ENCODE peak calls at places on chromosomes 3 and 15, in four cellular contexts. U is WTC11, Q is HepG2, K is K562. W is an unnamed sample.
A peak's percentile ranks its signal among the peaks of the same experiment; 100 is the strongest.

GRCh38 chr3:46479021-46479420 is 14.3 kb upstream of the LTF start:
- DNase-seq in U (no peak), Q (no peak), K (no peak), W (no peak)

GRCh38 chr3:30631237-30631961 is 25.0 kb downstream of the TGFBR2 start:
- DNase-seq in U (no peak), Q (peak; percentile 66), K (no peak), W (peak; percentile 41)

GRCh38 chr3:131028844-131029243 is 2.2 kb downstream of the NEK11 start:
- DNase-seq in U (no peak), Q (no peak), K (no peak), W (no peak)

GRCh38 chr3:188489639-188490405 is 335.9 kb downstream of the LPP start:
- DNase-seq in U (no peak), Q (no peak), K (no peak), W (no peak)

GRCh38 chr3:115800489-115801080 is 177.3 kb downstream of the GAP43 start:
- DNase-seq in U (no peak), Q (no peak), K (no peak), W (peak; percentile 65)

GRCh38 chr3:197511130-197511529 is 44.6 kb downstream of the BDH1 start:
- DNase-seq in U (no peak), Q (no peak), K (no peak), W (no peak)

GRCh38 chr3:45554001-45554691 is 40.4 kb upstream of the LIMD1 start:
- DNase-seq in U (no peak), Q (no peak), K (peak; percentile 43), W (no peak)

GRCh38 chr15:46576611-46577010 is 941.8 kb downstream of the SQOR start:
- DNase-seq in U (no peak), Q (no peak), K (no peak), W (no peak)

GRCh38 chr3:36969085-36969484 is 23.8 kb downstream of the EPM2AIP1 start:
- DNase-seq in U (no peak), Q (no peak), K (no peak), W (no peak)

GRCh38 chr15:71447328-71448250 is 332.3 kb downstream of the THSD4 start:
- DNase-seq in U (no peak), Q (no peak), K (no peak), W (peak; percentile 81)

GRCh38 chr3:135440233-135440632 is 525.3 kb upstream of the PPP2R3A start:
- DNase-seq in U (no peak), Q (no peak), K (no peak), W (no peak)

GRCh38 chr3:188217681-188218080 is 63.7 kb downstream of the LPP start:
- DNase-seq in U (no peak), Q (no peak), K (no peak), W (no peak)

GRCh38 chr15:78073026-78073425 is 4.5 kb downstream of the TBC1D2B start:
- DNase-seq in U (no peak), Q (no peak), K (no peak), W (no peak)

GRCh38 chr3:10340046-10340445 is 19.1 kb upstream of the SEC13 start:
- DNase-seq in U (no peak), Q (no peak), K (peak; percentile 14), W (no peak)

GRCh38 chr15:79494963-79495362 is 62.8 kb downstream of the MINAR1 start:
- DNase-seq in U (no peak), Q (no peak), K (no peak), W (no peak)

GRCh38 chr15:50182233-50183013 is 427 bp downstream of the SLC27A2 start:
- DNase-seq in U (peak; percentile 36), Q (no peak), K (no peak), W (peak; percentile 61)

GRCh38 chr3:177385831-177386301 is 188.6 kb upstream of the TBL1XR1 start:
- DNase-seq in U (no peak), Q (no peak), K (no peak), W (no peak)

GRCh38 chr3:141368925-141369794 is 856 bp downstream of the ZBTB38 start:
- DNase-seq in U (no peak), Q (no peak), K (peak; percentile 46), W (peak; percentile 23)

GRCh38 chr15:78056714-78057269 is 20.7 kb downstream of the TBC1D2B start:
- DNase-seq in U (peak; percentile 10), Q (no peak), K (no peak), W (no peak)

GRCh38 chr3:126103121-126104027 is 19.4 kb upstream of the SLC41A3 start:
- DNase-seq in U (peak; percentile 54), Q (no peak), K (no peak), W (no peak)

GRCh38 chr15:38144921-38145320 is 107.7 kb upstream of the SPRED1 start:
- DNase-seq in U (no peak), Q (no peak), K (no peak), W (no peak)

GRCh38 chr15:37015025-37015424 is 85.3 kb downstream of the MEIS2 start:
- DNase-seq in U (no peak), Q (no peak), K (no peak), W (no peak)

GRCh38 chr15:34795267-34796081 is at the start of gene ACTC1:
- DNase-seq in U (peak; percentile 73), Q (no peak), K (peak; percentile 78), W (peak; percentile 66)

GRCh38 chr15:90871716-90872480 is 3.5 kb downstream of the FURIN start:
- DNase-seq in U (peak; percentile 56), Q (no peak), K (peak; percentile 48), W (no peak)

GRCh38 chr3:27699067-27699466 is 23.1 kb downstream of the EOMES start:
- DNase-seq in U (no peak), Q (no peak), K (no peak), W (no peak)

GRCh38 chr15:96327155-96327741 is 3.3 kb upstream of the NR2F2 start:
- DNase-seq in U (no peak), Q (peak; percentile 81), K (peak; percentile 76), W (peak; percentile 90)

GRCh38 chr3:111210003-111210699 is 138.5 kb downstream of the NECTIN3 start:
- DNase-seq in U (no peak), Q (no peak), K (no peak), W (no peak)

DNA sequence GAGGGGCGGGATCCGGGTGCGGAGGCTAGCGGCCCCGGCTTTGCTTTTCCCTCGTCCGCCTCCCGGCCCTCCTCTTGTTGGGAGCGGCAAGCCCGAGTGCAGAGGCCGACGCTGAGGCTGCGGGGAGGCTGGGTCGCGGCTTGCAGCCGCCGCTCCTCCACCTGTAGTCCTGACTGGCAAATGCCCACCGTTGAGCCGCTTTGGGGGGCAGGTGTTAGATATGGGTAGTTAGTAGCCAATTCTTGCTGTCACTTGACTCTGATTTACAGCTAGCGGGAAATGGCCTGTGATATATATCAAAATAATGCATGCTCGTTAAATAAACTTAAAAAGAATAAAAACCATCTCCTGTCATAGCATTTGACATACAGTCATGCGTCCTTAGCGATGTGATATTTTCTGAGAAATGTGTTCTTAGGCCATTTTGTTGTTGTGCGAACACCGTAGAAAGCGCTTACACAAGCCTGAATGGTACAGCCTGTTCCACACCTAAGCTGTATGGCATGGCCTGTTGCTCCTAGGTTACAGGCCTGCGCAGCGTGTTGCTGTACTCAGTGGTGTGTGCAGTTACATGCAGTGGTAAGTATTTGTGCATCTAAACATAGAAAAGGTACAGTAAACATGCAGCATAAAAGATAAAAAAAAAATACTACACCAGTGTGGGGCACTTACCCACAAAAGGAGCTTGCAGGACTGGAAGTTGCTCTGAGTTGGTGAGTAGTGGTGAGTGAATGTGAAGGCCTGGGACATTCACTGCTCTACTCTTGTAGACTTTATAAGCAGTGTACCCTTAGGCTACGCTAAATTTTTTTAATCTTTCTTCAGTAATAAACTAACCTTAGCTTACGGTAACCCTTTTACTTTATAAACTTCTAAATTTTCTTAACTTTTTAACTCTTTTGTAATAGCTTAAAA is 873 bp downstream of the CAPN7 start:
- DNase-seq in U (no peak), Q (peak; percentile 53), K (peak; percentile 59), W (peak; percentile 19)
- TF ChIP-seq NR3C1 in U (no peak), Q (no peak), K (no peak), W (no peak)

GRCh38 chr3:72290859-72291641 is 506.1 kb upstream of the PROK2 start:
- DNase-seq in U (no peak), Q (no peak), K (no peak), W (no peak)

GRCh38 chr3:72285483-72285882 is 500.5 kb upstream of the PROK2 start:
- DNase-seq in U (no peak), Q (no peak), K (no peak), W (no peak)

GRCh38 chr3:72289708-72290104 is 504.8 kb upstream of the PROK2 start:
- DNase-seq in U (no peak), Q (no peak), K (peak; percentile 22), W (no peak)

GRCh38 chr3:72287941-72288340 is 503.0 kb upstream of the PROK2 start:
- DNase-seq in U (no peak), Q (no peak), K (no peak), W (no peak)

DNA sequence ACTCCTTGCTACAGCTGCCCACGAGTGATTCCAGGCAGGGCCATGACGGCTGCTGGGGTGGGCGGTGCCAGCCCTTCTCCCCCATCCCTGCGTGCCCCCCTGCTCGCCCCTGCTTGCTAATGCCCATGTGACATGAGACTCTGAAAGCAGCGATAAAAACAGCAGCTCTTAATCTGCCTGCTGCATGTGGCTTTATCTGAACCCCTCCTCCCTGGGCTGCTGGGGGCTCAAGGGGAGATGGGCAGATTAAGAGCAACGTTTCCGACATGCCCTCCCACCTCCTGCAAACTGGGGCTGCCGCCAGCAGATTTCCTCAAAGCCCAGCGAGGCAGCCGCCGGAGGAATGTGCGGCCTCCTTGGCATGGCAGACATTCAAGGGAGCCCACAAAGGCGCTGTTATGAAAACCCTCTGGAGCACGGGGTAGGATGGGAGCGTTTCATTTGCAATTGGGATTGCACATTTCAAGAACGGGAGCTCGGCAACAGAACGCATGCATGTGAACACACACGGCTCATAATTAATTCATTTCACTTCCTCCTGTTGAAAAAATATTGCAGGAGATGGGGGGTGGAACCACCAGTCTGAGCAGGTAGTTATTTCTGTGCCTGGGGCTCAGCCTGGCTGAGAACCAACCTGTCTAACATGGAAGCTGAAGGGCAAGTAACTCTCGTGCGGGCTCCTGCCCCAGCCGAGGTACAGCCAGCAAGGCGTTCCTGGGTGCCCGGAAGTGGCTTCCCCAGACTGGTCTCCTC is 504.2 kb upstream of the PROK2 start:
- DNase-seq in U (no peak), Q (no peak), K (peak; percentile 84), W (no peak)
- TF ChIP-seq NR3C1 in U (no peak), Q (no peak), K (no peak), W (no peak)

DNA sequence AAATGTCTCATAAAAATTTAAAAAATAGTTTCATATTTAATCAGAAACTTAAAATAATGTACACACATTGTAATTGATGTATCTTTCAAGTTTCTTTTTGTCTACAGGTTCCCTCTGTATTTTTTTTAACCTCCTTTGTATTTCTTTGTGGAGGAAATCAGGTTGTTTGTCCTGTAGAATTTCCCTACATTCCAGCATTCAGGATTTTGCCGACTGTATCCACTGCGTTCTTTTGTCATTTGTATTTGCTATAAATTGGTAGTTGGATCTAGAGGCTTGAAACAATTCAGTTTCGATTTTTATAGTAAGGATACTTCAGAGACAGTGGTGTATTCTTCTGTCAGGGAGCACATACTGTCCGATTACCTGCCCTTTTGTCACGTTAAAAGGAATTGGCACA is 367.2 kb downstream of the SOX2 start:
- DNase-seq in U (no peak), Q (no peak), K (no peak), W (no peak)
- TF ChIP-seq NR3C1 in U (no peak), Q (no peak), K (no peak), W (no peak)

GRCh38 chr3:189800436-189800835 is 169.2 kb downstream of the TP63 start:
- DNase-seq in U (no peak), Q (no peak), K (no peak), W (no peak)

GRCh38 chr3:189799366-189799765 is 168.2 kb downstream of the TP63 start:
- DNase-seq in U (no peak), Q (no peak), K (no peak), W (no peak)

GRCh38 chr3:189792046-189792929 is 161.1 kb downstream of the TP63 start:
- DNase-seq in U (no peak), Q (no peak), K (no peak), W (no peak)

GRCh38 chr3:189794518-189794917 is 163.3 kb downstream of the TP63 start:
- DNase-seq in U (no peak), Q (no peak), K (no peak), W (no peak)

GRCh38 chr3:189797103-189797850 is 166.1 kb downstream of the TP63 start:
- DNase-seq in U (no peak), Q (no peak), K (no peak), W (no peak)
- TF ChIP-seq NR3C1 in U (no peak), Q (no peak), K (no peak), W (no peak)

W was measured in A549.